ENCODE peak calls at places on chromosomes 6 and 20, in nine cellular contexts. One of them, this sample, is unnamed.

GRCh38 chr6:63598001-63598250 is 25.6 kb downstream of the LOC128125822 start:
- DNase-seq in psoas muscle: no peak
- DNase-seq in left ventricle myocardium inferior: no peak
- DNase-seq in OCI-LY7: no peak
- DNase-seq in NCI-H748 treated with DMSO at 0.1 percent for 48 hours: no peak
- DNase-seq in activated T-helper 1 cell treated with Interleukin-2 at 50 U/mL for 16 hours: no peak
- DNase-seq in ELR: no peak
- DNase-seq in HCT116: no peak
- DNase-seq in substantia nigra: no peak
- DNase-seq in this sample: no peak

GRCh38 chr20:1803216-1804128 is 91.7 kb upstream of the SIRPA start:
- DNase-seq in psoas muscle: peak; percentile 60
- DNase-seq in left ventricle myocardium inferior: peak; percentile 72
- DNase-seq in OCI-LY7: no peak
- DNase-seq in NCI-H748 treated with DMSO at 0.1 percent for 48 hours: peak; percentile 74
- DNase-seq in activated T-helper 1 cell treated with Interleukin-2 at 50 U/mL for 16 hours: no peak
- DNase-seq in ELR: peak; percentile 45
- DNase-seq in HCT116: no peak
- DNase-seq in substantia nigra: peak; percentile 66
- DNase-seq in this sample: no peak

GRCh38 chr6:26223677-26224546 is 136.7 kb downstream of the HFE start:
- DNase-seq in psoas muscle: no peak
- DNase-seq in left ventricle myocardium inferior: peak; percentile 50
- DNase-seq in OCI-LY7: no peak
- DNase-seq in NCI-H748 treated with DMSO at 0.1 percent for 48 hours: peak; percentile 99
- DNase-seq in activated T-helper 1 cell treated with Interleukin-2 at 50 U/mL for 16 hours: peak; percentile 42
- DNase-seq in ELR: peak; percentile 97
- DNase-seq in HCT116: peak; percentile 91
- DNase-seq in substantia nigra: peak; percentile 34
- DNase-seq in this sample: no peak

GRCh38 chr20:2230671-2231488 is 64.9 kb upstream of the TGM3 start:
- DNase-seq in psoas muscle: no peak
- DNase-seq in left ventricle myocardium inferior: no peak
- DNase-seq in OCI-LY7: no peak
- DNase-seq in NCI-H748 treated with DMSO at 0.1 percent for 48 hours: no peak
- DNase-seq in activated T-helper 1 cell treated with Interleukin-2 at 50 U/mL for 16 hours: no peak
- DNase-seq in ELR: peak; percentile 39
- DNase-seq in HCT116: no peak
- DNase-seq in substantia nigra: no peak
- DNase-seq in this sample: no peak

GRCh38 chr6:143843689-143844405 is 709 bp downstream of the LTV1 start:
- DNase-seq in psoas muscle: no peak
- DNase-seq in left ventricle myocardium inferior: no peak
- DNase-seq in OCI-LY7: peak; percentile 49
- DNase-seq in NCI-H748 treated with DMSO at 0.1 percent for 48 hours: no peak
- DNase-seq in activated T-helper 1 cell treated with Interleukin-2 at 50 U/mL for 16 hours: no peak
- DNase-seq in ELR: peak; percentile 30
- DNase-seq in HCT116: no peak
- DNase-seq in substantia nigra: no peak
- DNase-seq in this sample: no peak

GRCh38 chr20:38458314-38458713 is 14.3 kb upstream of the RALGAPB start:
- DNase-seq in psoas muscle: no peak
- DNase-seq in left ventricle myocardium inferior: no peak
- DNase-seq in OCI-LY7: no peak
- DNase-seq in NCI-H748 treated with DMSO at 0.1 percent for 48 hours: no peak
- DNase-seq in activated T-helper 1 cell treated with Interleukin-2 at 50 U/mL for 16 hours: no peak
- DNase-seq in ELR: no peak
- DNase-seq in HCT116: no peak
- DNase-seq in substantia nigra: no peak
- DNase-seq in this sample: no peak

GRCh38 chr20:8535403-8536003 is 403.4 kb downstream of the PLCB1 start:
- DNase-seq in psoas muscle: no peak
- DNase-seq in left ventricle myocardium inferior: no peak
- DNase-seq in OCI-LY7: peak; percentile 69
- DNase-seq in NCI-H748 treated with DMSO at 0.1 percent for 48 hours: peak; percentile 22
- DNase-seq in activated T-helper 1 cell treated with Interleukin-2 at 50 U/mL for 16 hours: no peak
- DNase-seq in ELR: peak; percentile 42
- DNase-seq in HCT116: no peak
- DNase-seq in substantia nigra: no peak
- DNase-seq in this sample: no peak

GRCh38 chr6:100269189-100269588 is 195.5 kb downstream of the SIM1 start:
- DNase-seq in psoas muscle: no peak
- DNase-seq in left ventricle myocardium inferior: no peak
- DNase-seq in OCI-LY7: no peak
- DNase-seq in NCI-H748 treated with DMSO at 0.1 percent for 48 hours: no peak
- DNase-seq in activated T-helper 1 cell treated with Interleukin-2 at 50 U/mL for 16 hours: no peak
- DNase-seq in ELR: peak; percentile 71
- DNase-seq in HCT116: no peak
- DNase-seq in substantia nigra: no peak
- DNase-seq in this sample: peak; percentile 44

GRCh38 chr20:51639206-51639832 is 96.8 kb upstream of the NFATC2 start:
- DNase-seq in psoas muscle: peak; percentile 63
- DNase-seq in left ventricle myocardium inferior: peak; percentile 63
- DNase-seq in OCI-LY7: peak; percentile 79
- DNase-seq in NCI-H748 treated with DMSO at 0.1 percent for 48 hours: peak; percentile 31
- DNase-seq in activated T-helper 1 cell treated with Interleukin-2 at 50 U/mL for 16 hours: peak; percentile 9
- DNase-seq in ELR: peak; percentile 81
- DNase-seq in HCT116: peak; percentile 52
- DNase-seq in substantia nigra: peak; percentile 22
- DNase-seq in this sample: no peak

GRCh38 chr6:96521625-96522468 is at the start of gene UFL1:
- DNase-seq in psoas muscle: peak; percentile 94
- DNase-seq in left ventricle myocardium inferior: peak; percentile 96
- DNase-seq in OCI-LY7: peak; percentile 95
- DNase-seq in NCI-H748 treated with DMSO at 0.1 percent for 48 hours: peak; percentile 94
- DNase-seq in activated T-helper 1 cell treated with Interleukin-2 at 50 U/mL for 16 hours: peak; percentile 93
- DNase-seq in ELR: peak; percentile 95
- DNase-seq in HCT116: peak; percentile 78
- DNase-seq in substantia nigra: peak; percentile 93
- DNase-seq in this sample: peak; percentile 69

GRCh38 chr6:29908710-29909109 is 33.6 kb upstream of the HLA-A start:
- DNase-seq in psoas muscle: no peak
- DNase-seq in left ventricle myocardium inferior: no peak
- DNase-seq in OCI-LY7: no peak
- DNase-seq in NCI-H748 treated with DMSO at 0.1 percent for 48 hours: no peak
- DNase-seq in activated T-helper 1 cell treated with Interleukin-2 at 50 U/mL for 16 hours: no peak
- DNase-seq in ELR: no peak
- DNase-seq in HCT116: no peak
- DNase-seq in substantia nigra: no peak
- DNase-seq in this sample: no peak

GRCh38 chr6:41228616-41229015 is 467 bp downstream of the TREML4 start:
- DNase-seq in psoas muscle: no peak
- DNase-seq in left ventricle myocardium inferior: no peak
- DNase-seq in OCI-LY7: no peak
- DNase-seq in NCI-H748 treated with DMSO at 0.1 percent for 48 hours: no peak
- DNase-seq in activated T-helper 1 cell treated with Interleukin-2 at 50 U/mL for 16 hours: no peak
- DNase-seq in ELR: no peak
- DNase-seq in HCT116: no peak
- DNase-seq in substantia nigra: no peak
- DNase-seq in this sample: no peak

This sample was measured in kidney epithelial cell.